ENCODE peak calls at places on chromosomes 2 and 18, in seven cellular contexts. W, R, N, U, L, S and Q are unnamed samples.

GRCh38 chr2:237486334-237486818 is 675 bp upstream of the MLPH start:
- DNase-seq in S (no peak), L (peak), U (no peak), N (no peak), W (no peak), R (no peak), Q (no peak)

GRCh38 chr18:21914739-21915319 is 174.2 kb downstream of the MIB1 start:
- DNase-seq in N (no peak), L (no peak), U (peak), R (no peak), S (peak), W (peak), Q (no peak)

GRCh38 chr18:6396843-6397242 is 17.9 kb downstream of the L3MBTL4 start:
- DNase-seq in W (no peak), S (no peak), R (no peak), N (no peak), L (no peak), U (no peak), Q (no peak)

GRCh38 chr2:199484927-199485326 is 27.2 kb upstream of the SATB2 start:
- DNase-seq in S (no peak), U (no peak), R (no peak), W (no peak), L (no peak), N (no peak), Q (no peak)

GRCh38 chr2:36707050-36707449 is 10.5 kb downstream of the VIT start:
- DNase-seq in W (peak), S (no peak), L (no peak), U (no peak), N (no peak), R (no peak), Q (no peak)

GRCh38 chr2:86038291-86039081 is 67.2 kb downstream of the POLR1A start:
- DNase-seq in N (no peak), U (no peak), R (no peak), S (no peak), L (peak), W (no peak), Q (no peak)

GRCh38 chr2:16166327-16166981 is 226.1 kb downstream of the MYCN start:
- DNase-seq in R (no peak), N (no peak), W (no peak), U (no peak), L (no peak), S (no peak), Q (no peak)

GRCh38 chr18:37435996-37436395 is 129.6 kb downstream of the CELF4 start:
- DNase-seq in U (no peak), R (no peak), L (no peak), S (no peak), W (no peak), N (no peak), Q (no peak)

GRCh38 chr18:79814373-79814772 is 16.6 kb downstream of the KCNG2 start:
- DNase-seq in S (no peak), W (no peak), N (no peak), U (no peak), L (peak), R (no peak), Q (no peak)

GRCh38 chr2:200380833-200381542 is 74.5 kb downstream of the SPATS2L start:
- DNase-seq in U (no peak), N (no peak), S (no peak), R (no peak), W (peak), L (no peak), Q (no peak)

DNA sequence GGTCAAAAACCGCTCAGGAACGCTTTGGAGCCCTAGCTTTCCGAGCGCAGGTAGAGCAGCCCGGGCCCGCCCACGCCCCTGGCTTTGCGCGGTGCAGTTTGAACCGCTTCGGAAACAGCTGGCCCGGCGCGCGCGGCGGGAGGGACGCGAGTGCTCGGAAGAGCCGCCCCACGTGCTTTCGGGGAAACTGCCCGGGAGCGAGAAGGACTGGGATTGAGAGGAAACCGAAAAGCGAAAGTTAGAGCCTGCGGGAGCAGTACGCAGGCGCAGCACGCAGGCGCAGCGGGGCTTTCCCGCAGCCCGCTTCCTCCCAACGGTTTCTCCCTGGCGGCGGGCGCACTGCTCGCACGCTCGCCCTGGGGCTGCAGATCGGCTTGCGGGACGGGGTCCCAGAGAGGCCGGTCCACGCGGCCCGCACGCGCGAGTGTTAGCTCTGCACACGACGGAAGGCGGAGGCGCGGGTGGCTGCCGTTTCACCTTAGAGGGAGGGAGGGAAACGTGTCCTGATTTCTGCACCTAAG is 6.3 kb upstream of the STAT1 start:
- DNase-seq in U (peak), L (peak), N (peak), W (peak), R (peak), S (peak), Q (peak)
- TF ChIP-seq POLR2A in U (peak), L (peak), N (peak), W (peak), R (no peak), S (peak), Q (peak)

GRCh38 chr2:170930132-170931109 is 1.4 kb downstream of the GORASP2 start:
- DNase-seq in U (peak), S (peak), L (peak), N (no peak), W (peak), R (no peak), Q (peak)
- TF ChIP-seq POLR2A in U (no peak), S (no peak), L (no peak), N (no peak), W (no peak), R (no peak), Q (peak)

DNA sequence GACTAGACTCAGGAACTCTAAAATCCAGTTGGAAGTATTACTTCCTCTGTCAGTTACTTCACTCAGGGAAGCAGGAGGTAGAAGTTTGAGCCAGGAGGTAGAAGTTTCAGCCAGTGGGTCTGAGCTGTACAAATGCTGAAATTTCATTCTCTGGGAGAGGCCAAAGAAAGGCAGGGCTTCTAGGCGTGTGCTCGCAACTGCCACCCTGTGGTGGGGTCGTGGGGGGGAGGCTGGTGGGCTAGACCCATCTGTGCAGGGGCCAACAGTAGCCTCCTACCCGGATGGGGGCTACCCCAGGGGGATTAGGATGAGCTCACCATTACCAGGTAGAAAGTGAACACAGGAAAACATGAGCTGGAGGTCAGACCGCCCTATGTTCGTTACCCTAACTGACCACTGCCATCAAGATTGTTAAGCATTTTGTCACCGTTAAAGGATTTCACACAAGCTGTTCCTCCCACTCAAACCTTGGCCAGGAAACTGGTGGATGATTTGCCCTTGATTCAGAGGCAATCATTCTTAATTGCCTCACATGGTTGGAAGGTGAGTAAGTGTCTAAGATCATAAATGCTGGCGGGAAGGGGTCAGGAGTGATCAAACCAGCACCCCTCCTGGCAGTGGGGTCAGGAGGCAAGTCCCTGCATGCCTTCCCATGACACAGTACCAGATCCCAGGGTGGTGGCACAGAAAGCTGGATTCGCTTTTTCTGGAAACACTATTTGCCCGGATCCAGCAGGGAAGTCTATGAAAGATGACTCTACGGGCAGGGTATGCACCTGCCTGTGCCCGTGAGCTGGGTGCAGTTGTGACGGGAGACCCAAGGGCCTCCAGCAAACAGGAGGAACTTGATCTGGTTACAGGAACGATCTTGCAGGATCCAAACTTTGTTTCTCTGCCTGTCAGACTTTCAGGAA is 5.2 kb upstream of the FHL2 start:
- DNase-seq in S (peak), U (peak), L (no peak), N (no peak), R (no peak), W (peak), Q (no peak)
- TF ChIP-seq POLR2A in S (no peak), U (no peak), L (no peak), N (no peak), R (no peak), W (peak), Q (no peak)

DNA sequence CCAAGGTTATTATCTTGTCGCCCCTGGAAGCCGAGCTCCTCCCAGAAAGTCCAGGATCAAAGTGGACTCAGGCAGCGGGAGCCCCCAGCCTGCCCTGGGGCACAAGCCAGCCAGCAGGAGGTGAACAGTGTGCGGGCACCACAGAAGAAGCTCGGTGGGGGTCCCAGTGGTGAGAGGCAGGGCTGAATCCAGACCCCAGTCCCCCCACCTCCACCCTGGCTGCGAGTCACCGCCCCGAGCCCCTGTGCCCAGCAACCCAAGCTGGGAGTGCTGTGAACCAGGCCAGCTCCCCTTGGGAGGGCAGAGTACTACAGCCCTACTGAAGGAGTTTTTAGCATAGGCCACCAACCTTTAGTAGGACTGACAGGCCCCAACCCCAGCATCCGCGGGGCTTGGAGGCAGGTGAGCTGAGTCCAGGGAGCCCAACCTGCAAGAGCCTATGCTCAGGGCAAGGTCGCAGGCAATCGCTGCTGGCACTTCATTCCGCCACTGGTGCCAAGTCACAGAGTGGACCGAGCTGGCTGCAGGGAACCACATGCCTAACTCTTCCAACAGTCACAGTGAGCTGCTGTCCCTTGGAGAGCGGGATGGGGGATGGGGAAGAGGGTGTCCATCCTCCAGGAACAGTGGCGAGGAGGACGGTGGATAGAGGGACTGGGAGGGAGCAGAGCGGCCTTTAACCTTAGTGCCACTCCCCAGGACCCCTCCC is 3.0 kb downstream of the PIEZO2 start:
- DNase-seq in S (no peak), U (no peak), L (no peak), N (no peak), R (no peak), W (no peak), Q (no peak)
- TF ChIP-seq POLR2A in S (no peak), U (no peak), L (no peak), N (no peak), R (no peak), W (no peak), Q (no peak)

GRCh38 chr2:174681099-174681982 is 82.9 kb downstream of the CHRNA1 start:
- DNase-seq in N (no peak), S (peak), W (peak), U (no peak), L (peak), R (no peak), Q (no peak)

GRCh38 chr2:174680221-174680620 is 82.6 kb upstream of the WIPF1 start:
- DNase-seq in N (no peak), R (no peak), U (no peak), S (no peak), W (no peak), L (no peak), Q (no peak)

GRCh38 chr2:174681983-174682577 is 82.2 kb downstream of the CHRNA1 start:
- DNase-seq in U (no peak), N (no peak), S (peak), W (no peak), L (peak), R (no peak), Q (peak)

GRCh38 chr2:174683392-174683759 is 80.9 kb downstream of the CHRNA1 start:
- DNase-seq in N (no peak), S (peak), W (peak), U (no peak), R (no peak), L (no peak), Q (no peak)

GRCh38 chr2:174682578-174683391 is 81.5 kb downstream of the CHRNA1 start:
- DNase-seq in W (peak), N (peak), U (no peak), S (peak), R (no peak), L (peak), Q (peak)
- TF ChIP-seq POLR2A in W (peak), N (no peak), U (no peak), S (no peak), R (no peak), L (no peak), Q (peak)

DNA sequence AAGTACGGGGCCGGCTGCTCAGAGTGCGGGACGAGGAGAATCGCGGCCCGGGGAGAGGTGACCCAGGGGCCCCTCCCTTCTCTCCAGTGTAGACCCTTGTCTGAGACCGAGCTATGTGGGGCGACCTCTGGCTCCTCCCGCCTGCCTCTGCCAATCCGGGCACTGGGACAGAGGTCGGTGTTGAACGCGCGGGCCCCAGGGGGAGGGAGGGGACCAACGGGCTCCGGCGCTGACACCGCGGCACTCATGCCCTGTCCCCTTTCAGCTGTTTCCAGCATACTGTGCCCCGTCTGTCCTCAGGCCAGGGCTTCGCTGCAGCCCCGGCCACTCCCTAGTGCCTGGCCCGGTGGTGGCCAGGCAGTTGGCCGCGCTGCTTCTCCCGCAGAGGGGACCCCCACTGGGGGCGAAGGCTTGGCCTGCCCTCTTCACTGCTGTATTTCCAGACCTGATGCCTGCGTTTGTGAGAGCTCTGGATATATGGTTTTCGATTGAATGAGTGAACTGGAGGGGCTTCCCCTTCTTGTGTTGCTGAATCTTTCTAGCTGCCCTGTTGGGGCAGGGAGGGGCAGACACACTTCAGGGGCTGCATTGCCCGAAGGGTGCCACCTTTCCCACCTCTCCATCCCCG is 809 bp downstream of the DBI start:
- DNase-seq in W (no peak), U (no peak), N (no peak), L (peak), S (peak), R (no peak), Q (peak)
- TF ChIP-seq POLR2A in W (no peak), U (no peak), N (no peak), L (no peak), S (no peak), R (no peak), Q (no peak)